ENCODE peak calls at places on chromosomes 3 and 15, in nine cellular contexts. One of them, this sample, is unnamed. For H3K36me3 and H3K27me3, the result is how much of the 10 kb centered on the place peaks cover.

GRCh38 chr3:124607163-124607562 is 123.1 kb upstream of the UMPS start:
- DNase-seq in neuronal stem cell: no peak
- DNase-seq in thoracic aorta: no peak
- DNase-seq in spleen: no peak
- DNase-seq in left lung: no peak
- DNase-seq in adipocyte: peak
- DNase-seq in CD8-positive, alpha-beta memory T cell: no peak
- DNase-seq in tibial nerve: no peak
- DNase-seq in ascending aorta: no peak
- DNase-seq in this sample: no peak

GRCh38 chr15:36907295-36907694 is 193.1 kb downstream of the MEIS2 start:
- DNase-seq in left lung: no peak
- DNase-seq in adipocyte: no peak
- DNase-seq in tibial nerve: no peak
- DNase-seq in ascending aorta: no peak
- DNase-seq in thoracic aorta: no peak
- DNase-seq in CD8-positive, alpha-beta memory T cell: no peak
- DNase-seq in spleen: no peak
- DNase-seq in neuronal stem cell: no peak
- DNase-seq in this sample: no peak

GRCh38 chr3:126052196-126053058 is 31.5 kb downstream of the SLC41A3 start:
- DNase-seq in neuronal stem cell: no peak
- DNase-seq in tibial nerve: no peak
- DNase-seq in spleen: no peak
- DNase-seq in left lung: no peak
- DNase-seq in adipocyte: no peak
- DNase-seq in ascending aorta: no peak
- DNase-seq in thoracic aorta: no peak
- DNase-seq in CD8-positive, alpha-beta memory T cell: no peak
- DNase-seq in this sample: no peak

GRCh38 chr3:160473978-160474377 is 24.4 kb upstream of the TRIM59 start:
- DNase-seq in thoracic aorta: no peak
- DNase-seq in spleen: no peak
- DNase-seq in ascending aorta: no peak
- DNase-seq in left lung: no peak
- DNase-seq in adipocyte: peak
- DNase-seq in tibial nerve: no peak
- DNase-seq in neuronal stem cell: no peak
- DNase-seq in CD8-positive, alpha-beta memory T cell: no peak
- DNase-seq in this sample: no peak

GRCh38 chr3:187041362-187042061 is 97.8 kb downstream of the RPL39L start:
- DNase-seq in left lung: no peak
- DNase-seq in ascending aorta: no peak
- DNase-seq in neuronal stem cell: no peak
- DNase-seq in adipocyte: no peak
- DNase-seq in spleen: no peak
- DNase-seq in thoracic aorta: no peak
- DNase-seq in tibial nerve: no peak
- DNase-seq in CD8-positive, alpha-beta memory T cell: no peak
- DNase-seq in this sample: no peak

GRCh38 chr15:32669870-32670623 is 28.5 kb downstream of the SCG5 start:
- DNase-seq in neuronal stem cell: no peak
- DNase-seq in ascending aorta: no peak
- DNase-seq in tibial nerve: peak
- DNase-seq in adipocyte: peak
- DNase-seq in CD8-positive, alpha-beta memory T cell: no peak
- DNase-seq in left lung: no peak
- DNase-seq in thoracic aorta: no peak
- DNase-seq in spleen: no peak
- DNase-seq in this sample: no peak

GRCh38 chr15:99109555-99110021 is 4.7 kb downstream of the SYNM start:
- DNase-seq in tibial nerve: no peak
- DNase-seq in adipocyte: no peak
- DNase-seq in thoracic aorta: no peak
- DNase-seq in spleen: peak
- DNase-seq in left lung: no peak
- DNase-seq in neuronal stem cell: no peak
- DNase-seq in ascending aorta: no peak
- DNase-seq in CD8-positive, alpha-beta memory T cell: no peak
- DNase-seq in this sample: no peak

GRCh38 chr3:16200411-16200810 is 25.9 kb downstream of the GALNT15 start:
- DNase-seq in neuronal stem cell: no peak
- DNase-seq in CD8-positive, alpha-beta memory T cell: no peak
- DNase-seq in thoracic aorta: no peak
- DNase-seq in adipocyte: no peak
- DNase-seq in ascending aorta: no peak
- DNase-seq in spleen: no peak
- DNase-seq in left lung: no peak
- DNase-seq in tibial nerve: no peak
- DNase-seq in this sample: no peak

GRCh38 chr3:176426371-176426770 is 770.9 kb downstream of the TBL1XR1 start:
- DNase-seq in spleen: no peak
- DNase-seq in ascending aorta: no peak
- DNase-seq in tibial nerve: no peak
- DNase-seq in adipocyte: no peak
- DNase-seq in neuronal stem cell: no peak
- DNase-seq in thoracic aorta: no peak
- DNase-seq in CD8-positive, alpha-beta memory T cell: no peak
- DNase-seq in left lung: no peak
- DNase-seq in this sample: peak

GRCh38 chr15:44128443-44128842 is 66.6 kb downstream of the FRMD5 start:
- DNase-seq in adipocyte: no peak
- DNase-seq in ascending aorta: no peak
- DNase-seq in left lung: no peak
- DNase-seq in neuronal stem cell: no peak
- DNase-seq in thoracic aorta: no peak
- DNase-seq in CD8-positive, alpha-beta memory T cell: no peak
- DNase-seq in spleen: no peak
- DNase-seq in tibial nerve: no peak
- DNase-seq in this sample: no peak

GRCh38 chr3:125431912-125432587 is 56.9 kb upstream of the ZNF148 start:
- DNase-seq in tibial nerve: no peak
- DNase-seq in left lung: no peak
- DNase-seq in CD8-positive, alpha-beta memory T cell: no peak
- DNase-seq in ascending aorta: no peak
- DNase-seq in thoracic aorta: no peak
- DNase-seq in neuronal stem cell: no peak
- DNase-seq in adipocyte: peak
- DNase-seq in spleen: no peak
- DNase-seq in this sample: no peak

GRCh38 chr3:100402150-100402706 is 889 bp downstream of the LNP1 start:
- DNase-seq in CD8-positive, alpha-beta memory T cell: no peak
- DNase-seq in left lung: no peak
- DNase-seq in tibial nerve: no peak
- DNase-seq in thoracic aorta: no peak
- DNase-seq in ascending aorta: no peak
- DNase-seq in neuronal stem cell: no peak
- DNase-seq in adipocyte: peak
- DNase-seq in spleen: no peak
- DNase-seq in this sample: no peak

GRCh38 chr3:33331414-33331813 is 54.2 kb downstream of the FBXL2 start:
- DNase-seq in left lung: no peak
- DNase-seq in adipocyte: peak
- DNase-seq in spleen: no peak
- DNase-seq in neuronal stem cell: no peak
- DNase-seq in thoracic aorta: no peak
- DNase-seq in CD8-positive, alpha-beta memory T cell: no peak
- DNase-seq in ascending aorta: no peak
- DNase-seq in tibial nerve: no peak
- DNase-seq in this sample: no peak

GRCh38 chr3:20078194-20078709 is 38.0 kb downstream of the KAT2B start:
- DNase-seq in adipocyte: no peak
- DNase-seq in spleen: no peak
- DNase-seq in ascending aorta: no peak
- DNase-seq in tibial nerve: no peak
- DNase-seq in CD8-positive, alpha-beta memory T cell: no peak
- DNase-seq in thoracic aorta: no peak
- DNase-seq in neuronal stem cell: no peak
- DNase-seq in left lung: no peak
- DNase-seq in this sample: no peak

GRCh38 chr3:43726511-43726910 is 35.8 kb downstream of the ABHD5 start:
- DNase-seq in neuronal stem cell: no peak
- DNase-seq in adipocyte: peak
- DNase-seq in tibial nerve: no peak
- DNase-seq in spleen: no peak
- DNase-seq in left lung: no peak
- DNase-seq in thoracic aorta: no peak
- DNase-seq in ascending aorta: no peak
- DNase-seq in CD8-positive, alpha-beta memory T cell: no peak
- DNase-seq in this sample: no peak

GRCh38 chr3:149332781-149333517 is 487 bp downstream of the TM4SF18 start:
- DNase-seq in CD8-positive, alpha-beta memory T cell: no peak
- DNase-seq in thoracic aorta: no peak
- DNase-seq in neuronal stem cell: no peak
- DNase-seq in left lung: no peak
- DNase-seq in spleen: no peak
- DNase-seq in adipocyte: peak
- DNase-seq in ascending aorta: no peak
- DNase-seq in tibial nerve: no peak
- DNase-seq in this sample: no peak
- H3K4me3 ChIP-seq in CD8-positive, alpha-beta memory T cell: no peak
- H3K4me3 ChIP-seq in thoracic aorta: no peak
- H3K4me3 ChIP-seq in neuronal stem cell: no peak
- H3K4me3 ChIP-seq in left lung: no peak
- H3K4me3 ChIP-seq in spleen: peak
- H3K4me3 ChIP-seq in adipocyte: no peak
- H3K4me3 ChIP-seq in ascending aorta: no peak
- H3K4me3 ChIP-seq in tibial nerve: no peak
- H3K4me3 ChIP-seq in this sample: no peak

GRCh38 chr3:49972656-49973055 is 32.7 kb downstream of the RBM6 start:
- DNase-seq in neuronal stem cell: no peak
- DNase-seq in adipocyte: peak
- DNase-seq in thoracic aorta: no peak
- DNase-seq in ascending aorta: no peak
- DNase-seq in left lung: no peak
- DNase-seq in tibial nerve: no peak
- DNase-seq in spleen: no peak
- DNase-seq in CD8-positive, alpha-beta memory T cell: no peak
- DNase-seq in this sample: no peak

GRCh38 chr3:49966233-49966942 is 26.4 kb downstream of the RBM6 start:
- DNase-seq in CD8-positive, alpha-beta memory T cell: no peak
- DNase-seq in thoracic aorta: no peak
- DNase-seq in ascending aorta: no peak
- DNase-seq in spleen: no peak
- DNase-seq in neuronal stem cell: no peak
- DNase-seq in adipocyte: no peak
- DNase-seq in left lung: no peak
- DNase-seq in tibial nerve: no peak
- DNase-seq in this sample: no peak

GRCh38 chr3:49967307-49967706 is 27.4 kb downstream of the RBM6 start:
- DNase-seq in thoracic aorta: no peak
- DNase-seq in CD8-positive, alpha-beta memory T cell: no peak
- DNase-seq in spleen: no peak
- DNase-seq in adipocyte: peak
- DNase-seq in tibial nerve: no peak
- DNase-seq in ascending aorta: no peak
- DNase-seq in neuronal stem cell: no peak
- DNase-seq in left lung: no peak
- DNase-seq in this sample: no peak
- H3K36me3 ChIP-seq in thoracic aorta: under half
- H3K36me3 ChIP-seq in CD8-positive, alpha-beta memory T cell: under half
- H3K36me3 ChIP-seq in spleen: under half
- H3K36me3 ChIP-seq in adipocyte: under half
- H3K36me3 ChIP-seq in tibial nerve: under half
- H3K36me3 ChIP-seq in ascending aorta: under half
- H3K36me3 ChIP-seq in neuronal stem cell: half or more
- H3K36me3 ChIP-seq in left lung: under half
- H3K36me3 ChIP-seq in this sample: under half

GRCh38 chr15:67818464-67818863 is 6.8 kb upstream of the SKOR1 start:
- DNase-seq in adipocyte: no peak
- DNase-seq in spleen: no peak
- DNase-seq in thoracic aorta: no peak
- DNase-seq in tibial nerve: no peak
- DNase-seq in ascending aorta: no peak
- DNase-seq in neuronal stem cell: no peak
- DNase-seq in CD8-positive, alpha-beta memory T cell: no peak
- DNase-seq in left lung: peak
- DNase-seq in this sample: no peak
- H3K27me3 ChIP-seq in adipocyte: under half
- H3K27me3 ChIP-seq in spleen: under half
- H3K27me3 ChIP-seq in thoracic aorta: under half
- H3K27me3 ChIP-seq in tibial nerve: half or more
- H3K27me3 ChIP-seq in ascending aorta: under half
- H3K27me3 ChIP-seq in neuronal stem cell: half or more
- H3K27me3 ChIP-seq in CD8-positive, alpha-beta memory T cell: under half
- H3K27me3 ChIP-seq in left lung: half or more
- H3K27me3 ChIP-seq in this sample: under half

DNA sequence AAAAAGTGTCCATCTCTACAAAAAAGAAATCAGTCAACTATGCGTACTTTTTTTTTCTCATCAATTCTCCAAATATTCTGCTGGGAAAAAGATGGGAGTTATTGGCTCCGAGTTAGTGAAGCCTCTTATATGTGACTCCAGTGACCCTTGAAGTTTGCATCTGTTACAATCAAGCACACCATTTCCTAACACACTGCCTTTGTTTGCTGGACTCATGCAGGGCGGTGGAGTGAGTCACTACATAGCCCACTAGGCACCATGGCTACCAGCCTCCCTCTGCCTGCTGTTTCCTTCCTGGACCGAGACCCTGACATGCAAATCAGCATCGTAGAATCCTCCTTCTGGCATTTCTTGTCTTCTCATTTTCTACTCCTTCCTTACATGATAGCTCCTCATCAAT is 101.0 kb upstream of the PTX3 start:
- DNase-seq in spleen: no peak
- DNase-seq in tibial nerve: no peak
- DNase-seq in CD8-positive, alpha-beta memory T cell: no peak
- DNase-seq in left lung: no peak
- DNase-seq in thoracic aorta: no peak
- DNase-seq in adipocyte: peak
- DNase-seq in ascending aorta: no peak
- DNase-seq in neuronal stem cell: peak
- DNase-seq in this sample: no peak
- H3K4me3 ChIP-seq in spleen: no peak
- H3K4me3 ChIP-seq in tibial nerve: no peak
- H3K4me3 ChIP-seq in CD8-positive, alpha-beta memory T cell: no peak
- H3K4me3 ChIP-seq in left lung: no peak
- H3K4me3 ChIP-seq in thoracic aorta: no peak
- H3K4me3 ChIP-seq in adipocyte: no peak
- H3K4me3 ChIP-seq in ascending aorta: no peak
- H3K4me3 ChIP-seq in neuronal stem cell: no peak
- H3K4me3 ChIP-seq in this sample: no peak

GRCh38 chr15:41462396-41462795 is 31.3 kb upstream of the ITPKA start:
- DNase-seq in thoracic aorta: no peak
- DNase-seq in ascending aorta: no peak
- DNase-seq in left lung: no peak
- DNase-seq in CD8-positive, alpha-beta memory T cell: no peak
- DNase-seq in adipocyte: peak
- DNase-seq in neuronal stem cell: no peak
- DNase-seq in tibial nerve: no peak
- DNase-seq in spleen: no peak
- DNase-seq in this sample: no peak
- H3K36me3 ChIP-seq in thoracic aorta: under half
- H3K36me3 ChIP-seq in ascending aorta: half or more
- H3K36me3 ChIP-seq in left lung: under half
- H3K36me3 ChIP-seq in CD8-positive, alpha-beta memory T cell: under half
- H3K36me3 ChIP-seq in adipocyte: under half
- H3K36me3 ChIP-seq in neuronal stem cell: half or more
- H3K36me3 ChIP-seq in tibial nerve: under half
- H3K36me3 ChIP-seq in spleen: under half
- H3K36me3 ChIP-seq in this sample: under half

This sample was measured in Caco-2.